ENCODE peak calls at places on chromosomes 11 and 22, in four cellular contexts. One of them, this sample, is unnamed.

GRCh38 chr22:30183861-30184278 is 62.7 kb downstream of the LIF start:
- DNase-seq in GM12878: no peak
- DNase-seq in HepG2: no peak
- DNase-seq in K562: peak; percentile 43
- DNase-seq in this sample: no peak

GRCh38 chr11:128624269-128625170 is 37.2 kb upstream of the ETS1 start:
- DNase-seq in GM12878: no peak
- DNase-seq in HepG2: no peak
- DNase-seq in K562: no peak
- DNase-seq in this sample: no peak

GRCh38 chr22:22710719-22711531 is 66.5 kb downstream of the GGTLC2 start:
- DNase-seq in GM12878: no peak
- DNase-seq in HepG2: peak; percentile 15
- DNase-seq in K562: peak; percentile 98
- DNase-seq in this sample: peak; percentile 83

GRCh38 chr11:111414267-111414931 is 35.3 kb upstream of the POU2AF1 start:
- DNase-seq in GM12878: peak; percentile 95
- DNase-seq in HepG2: no peak
- DNase-seq in K562: no peak
- DNase-seq in this sample: no peak

GRCh38 chr22:37589607-37590006 is 9.7 kb upstream of the LGALS2 start:
- DNase-seq in GM12878: no peak
- DNase-seq in HepG2: no peak
- DNase-seq in K562: no peak
- DNase-seq in this sample: no peak

GRCh38 chr11:3225826-3226750 is 6.1 kb downstream of the MRGPRE start:
- DNase-seq in GM12878: no peak
- DNase-seq in HepG2: no peak
- DNase-seq in K562: no peak
- DNase-seq in this sample: no peak

GRCh38 chr11:13923182-13923581 is 39.3 kb upstream of the SPON1 start:
- DNase-seq in GM12878: no peak
- DNase-seq in HepG2: no peak
- DNase-seq in K562: no peak
- DNase-seq in this sample: no peak

GRCh38 chr11:69890476-69890875 is 71.3 kb upstream of the FGF3 start:
- DNase-seq in GM12878: no peak
- DNase-seq in HepG2: no peak
- DNase-seq in K562: no peak
- DNase-seq in this sample: no peak

GRCh38 chr11:134244593-134244992 is 8.6 kb downstream of the THYN1 start:
- DNase-seq in GM12878: no peak
- DNase-seq in HepG2: peak; percentile 35
- DNase-seq in K562: no peak
- DNase-seq in this sample: no peak

GRCh38 chr11:96200243-96200642 is 142.8 kb downstream of the MAML2 start:
- DNase-seq in GM12878: no peak
- DNase-seq in HepG2: no peak
- DNase-seq in K562: no peak
- DNase-seq in this sample: no peak

GRCh38 chr11:134034496-134035381 is 34.1 kb upstream of the JAM3 start:
- DNase-seq in GM12878: no peak
- DNase-seq in HepG2: no peak
- DNase-seq in K562: no peak
- DNase-seq in this sample: no peak

GRCh38 chr11:59560290-59560701 is 49.0 kb downstream of the OR4D9 start:
- DNase-seq in GM12878: peak; percentile 93
- DNase-seq in HepG2: peak; percentile 81
- DNase-seq in K562: peak; percentile 45
- DNase-seq in this sample: peak; percentile 77

GRCh38 chr11:103806130-103806900 is 230.1 kb upstream of the DDI1 start:
- DNase-seq in GM12878: no peak
- DNase-seq in HepG2: no peak
- DNase-seq in K562: no peak
- DNase-seq in this sample: no peak

GRCh38 chr22:38075961-38076360 is 8.0 kb downstream of the SLC16A8 start:
- DNase-seq in GM12878: no peak
- DNase-seq in HepG2: no peak
- DNase-seq in K562: no peak
- DNase-seq in this sample: no peak

GRCh38 chr11:65065898-65066297 is 7.5 kb upstream of the NAALADL1 start:
- DNase-seq in GM12878: no peak
- DNase-seq in HepG2: no peak
- DNase-seq in K562: peak; percentile 32
- DNase-seq in this sample: no peak

GRCh38 chr11:102017029-102017428 is 30.2 kb upstream of the CFAP300 start:
- DNase-seq in GM12878: no peak
- DNase-seq in HepG2: no peak
- DNase-seq in K562: no peak
- DNase-seq in this sample: no peak

GRCh38 chr22:36010913-36011312 is 17.7 kb downstream of the RBFOX2 start:
- DNase-seq in GM12878: no peak
- DNase-seq in HepG2: no peak
- DNase-seq in K562: no peak
- DNase-seq in this sample: no peak

GRCh38 chr11:77821349-77821851 is 456 bp downstream of the AAMDC start:
- DNase-seq in GM12878: no peak
- DNase-seq in HepG2: peak; percentile 20
- DNase-seq in K562: peak; percentile 18
- DNase-seq in this sample: no peak

GRCh38 chr11:44601471-44602370 is 36.3 kb downstream of the CD82 start:
- DNase-seq in GM12878: no peak
- DNase-seq in HepG2: no peak
- DNase-seq in K562: no peak
- DNase-seq in this sample: no peak

GRCh38 chr11:33292306-33292705 is 35.1 kb downstream of the HIPK3 start:
- DNase-seq in GM12878: no peak
- DNase-seq in HepG2: no peak
- DNase-seq in K562: no peak
- DNase-seq in this sample: no peak
- TF ChIP-seq SP1 in GM12878: no peak
- TF ChIP-seq SP1 in HepG2: no peak
- TF ChIP-seq SP1 in K562: no peak
- TF ChIP-seq SP1 in this sample: no peak

DNA sequence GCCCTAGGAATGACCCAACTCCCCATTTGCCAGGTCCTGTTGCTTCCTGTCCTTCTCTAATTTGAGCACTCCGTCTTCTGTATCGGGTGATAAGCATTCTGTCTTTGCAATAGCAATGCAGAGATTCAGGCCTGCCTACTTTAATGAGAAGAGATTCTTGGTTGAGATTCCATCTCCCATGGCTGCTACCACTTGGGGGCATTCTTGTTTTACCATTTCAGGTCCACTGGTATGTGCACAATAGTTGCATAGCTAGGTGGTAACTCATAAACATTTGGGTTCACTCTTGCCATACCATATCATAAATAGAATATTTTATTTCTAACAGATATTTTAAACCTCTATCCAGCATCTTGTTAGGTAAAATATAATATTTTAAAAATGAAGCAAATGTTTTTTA is 34.4 kb upstream of the CALCB start:
- DNase-seq in GM12878: no peak
- DNase-seq in HepG2: no peak
- DNase-seq in K562: no peak
- DNase-seq in this sample: no peak
- TF ChIP-seq CBFB in GM12878: no peak
- TF ChIP-seq CBFB in HepG2: no peak
- TF ChIP-seq CBFB in K562: no peak
- TF ChIP-seq CBFB in this sample: no peak

GRCh38 chr22:20750461-20751184 is 23.3 kb upstream of the SERPIND1 start:
- DNase-seq in GM12878: peak; percentile 59
- DNase-seq in HepG2: no peak
- DNase-seq in K562: peak; percentile 77
- DNase-seq in this sample: no peak

GRCh38 chr22:20751185-20751851 is 22.6 kb upstream of the SERPIND1 start:
- DNase-seq in GM12878: no peak
- DNase-seq in HepG2: no peak
- DNase-seq in K562: no peak
- DNase-seq in this sample: peak; percentile 70

GRCh38 chr22:20752873-20753272 is 21.0 kb upstream of the SERPIND1 start:
- DNase-seq in GM12878: no peak
- DNase-seq in HepG2: no peak
- DNase-seq in K562: no peak
- DNase-seq in this sample: no peak

GRCh38 chr22:20749453-20749852 is 24.5 kb upstream of the SERPIND1 start:
- DNase-seq in GM12878: no peak
- DNase-seq in HepG2: no peak
- DNase-seq in K562: no peak
- DNase-seq in this sample: no peak

GRCh38 chr22:20752104-20752741 is 21.7 kb upstream of the SERPIND1 start:
- DNase-seq in GM12878: no peak
- DNase-seq in HepG2: no peak
- DNase-seq in K562: no peak
- DNase-seq in this sample: no peak
- TF ChIP-seq SP1 in GM12878: no peak
- TF ChIP-seq SP1 in HepG2: no peak
- TF ChIP-seq SP1 in K562: no peak
- TF ChIP-seq SP1 in this sample: no peak

GRCh38 chr11:32333335-32333991 is 101.9 kb downstream of the WT1 start:
- DNase-seq in GM12878: no peak
- DNase-seq in HepG2: no peak
- DNase-seq in K562: no peak
- DNase-seq in this sample: peak; percentile 79

GRCh38 chr11:32331098-32331497 is 104.2 kb downstream of the WT1 start:
- DNase-seq in GM12878: no peak
- DNase-seq in HepG2: no peak
- DNase-seq in K562: no peak
- DNase-seq in this sample: no peak

GRCh38 chr11:32332990-32333334 is 102.4 kb downstream of the WT1 start:
- DNase-seq in GM12878: no peak
- DNase-seq in HepG2: no peak
- DNase-seq in K562: no peak
- DNase-seq in this sample: no peak

GRCh38 chr11:32331792-32332191 is 103.5 kb downstream of the WT1 start:
- DNase-seq in GM12878: no peak
- DNase-seq in HepG2: no peak
- DNase-seq in K562: no peak
- DNase-seq in this sample: no peak

GRCh38 chr11:32334822-32335221 is 100.5 kb downstream of the WT1 start:
- DNase-seq in GM12878: no peak
- DNase-seq in HepG2: peak; percentile 45
- DNase-seq in K562: peak; percentile 48
- DNase-seq in this sample: peak; percentile 82
- TF ChIP-seq CBFB in GM12878: no peak
- TF ChIP-seq CBFB in HepG2: no peak
- TF ChIP-seq CBFB in K562: no peak
- TF ChIP-seq CBFB in this sample: no peak

GRCh38 chr22:49051491-49052022 is 776.1 kb downstream of the BRD1 start:
- DNase-seq in GM12878: no peak
- DNase-seq in HepG2: no peak
- DNase-seq in K562: no peak
- DNase-seq in this sample: no peak

GRCh38 chr22:49053574-49053973 is 774.1 kb downstream of the BRD1 start:
- DNase-seq in GM12878: no peak
- DNase-seq in HepG2: no peak
- DNase-seq in K562: no peak
- DNase-seq in this sample: no peak

GRCh38 chr22:49052023-49052538 is 775.6 kb downstream of the BRD1 start:
- DNase-seq in GM12878: no peak
- DNase-seq in HepG2: no peak
- DNase-seq in K562: peak; percentile 27
- DNase-seq in this sample: no peak

GRCh38 chr22:49055406-49055805 is 772.3 kb downstream of the BRD1 start:
- DNase-seq in GM12878: no peak
- DNase-seq in HepG2: no peak
- DNase-seq in K562: no peak
- DNase-seq in this sample: no peak

GRCh38 chr22:49052560-49052959 is 775.1 kb downstream of the BRD1 start:
- DNase-seq in GM12878: no peak
- DNase-seq in HepG2: no peak
- DNase-seq in K562: no peak
- DNase-seq in this sample: no peak
- TF ChIP-seq SP1 in GM12878: no peak
- TF ChIP-seq SP1 in HepG2: no peak
- TF ChIP-seq SP1 in K562: no peak
- TF ChIP-seq SP1 in this sample: no peak

GRCh38 chr11:62393735-62394134 is 25.1 kb upstream of the SCGB1A1 start:
- DNase-seq in GM12878: no peak
- DNase-seq in HepG2: no peak
- DNase-seq in K562: no peak
- DNase-seq in this sample: no peak
- TF ChIP-seq CBFB in GM12878: no peak
- TF ChIP-seq CBFB in HepG2: no peak
- TF ChIP-seq CBFB in K562: no peak
- TF ChIP-seq CBFB in this sample: no peak